ENCODE peak calls at places on chromosomes 4 and X, in ten cellular contexts. One of them, this sample, is unnamed.

GRCh38 chr4:2298548-2298991 is 36.7 kb upstream of the MXD4 start:
- DNase-seq in CD4-positive, CD25-positive, alpha-beta regulatory T cell: no peak
- DNase-seq in OCI-LY7: no peak
- DNase-seq in HCT116: no peak
- DNase-seq in upper lobe of right lung: no peak
- DNase-seq in colonic mucosa: no peak
- DNase-seq in ovary: no peak
- DNase-seq in right lobe of liver: no peak
- DNase-seq in brain microvascular endothelial cell: no peak
- DNase-seq in AG09309: no peak
- DNase-seq in this sample: no peak

GRCh38 chr4:108048997-108049396 is 59.3 kb downstream of the HADH start:
- DNase-seq in OCI-LY7: no peak
- DNase-seq in brain microvascular endothelial cell: no peak
- DNase-seq in upper lobe of right lung: no peak
- DNase-seq in AG09309: no peak
- DNase-seq in right lobe of liver: no peak
- DNase-seq in CD4-positive, CD25-positive, alpha-beta regulatory T cell: no peak
- DNase-seq in ovary: no peak
- DNase-seq in HCT116: no peak
- DNase-seq in colonic mucosa: no peak
- DNase-seq in this sample: no peak

GRCh38 chr4:168501407-168501806 is 4.6 kb downstream of the PALLD start:
- DNase-seq in right lobe of liver: no peak
- DNase-seq in OCI-LY7: no peak
- DNase-seq in colonic mucosa: peak; percentile 33
- DNase-seq in brain microvascular endothelial cell: no peak
- DNase-seq in CD4-positive, CD25-positive, alpha-beta regulatory T cell: no peak
- DNase-seq in upper lobe of right lung: no peak
- DNase-seq in ovary: no peak
- DNase-seq in AG09309: no peak
- DNase-seq in HCT116: no peak
- DNase-seq in this sample: no peak

GRCh38 chr4:79700356-79700755 is 292.3 kb upstream of the GK2 start:
- DNase-seq in AG09309: no peak
- DNase-seq in right lobe of liver: no peak
- DNase-seq in upper lobe of right lung: no peak
- DNase-seq in CD4-positive, CD25-positive, alpha-beta regulatory T cell: no peak
- DNase-seq in ovary: no peak
- DNase-seq in HCT116: no peak
- DNase-seq in colonic mucosa: no peak
- DNase-seq in OCI-LY7: no peak
- DNase-seq in brain microvascular endothelial cell: no peak
- DNase-seq in this sample: no peak

GRCh38 chr4:10164877-10165283 is 48.3 kb upstream of the WDR1 start:
- DNase-seq in OCI-LY7: no peak
- DNase-seq in colonic mucosa: peak; percentile 51
- DNase-seq in CD4-positive, CD25-positive, alpha-beta regulatory T cell: peak; percentile 19
- DNase-seq in HCT116: peak; percentile 44
- DNase-seq in brain microvascular endothelial cell: peak; percentile 24
- DNase-seq in right lobe of liver: peak; percentile 30
- DNase-seq in upper lobe of right lung: no peak
- DNase-seq in AG09309: no peak
- DNase-seq in ovary: no peak
- DNase-seq in this sample: peak; percentile 82

GRCh38 chrX:78168065-78168464 is 28.6 kb upstream of the TAF9B start:
- DNase-seq in ovary: no peak
- DNase-seq in AG09309: no peak
- DNase-seq in HCT116: no peak
- DNase-seq in upper lobe of right lung: no peak
- DNase-seq in brain microvascular endothelial cell: no peak
- DNase-seq in OCI-LY7: no peak
- DNase-seq in CD4-positive, CD25-positive, alpha-beta regulatory T cell: peak; percentile 43
- DNase-seq in colonic mucosa: no peak
- DNase-seq in right lobe of liver: no peak
- DNase-seq in this sample: peak; percentile 39

GRCh38 chr4:129839687-129840086 is 743.7 kb downstream of the C4orf33 start:
- DNase-seq in brain microvascular endothelial cell: peak; percentile 34
- DNase-seq in right lobe of liver: no peak
- DNase-seq in upper lobe of right lung: no peak
- DNase-seq in AG09309: no peak
- DNase-seq in HCT116: no peak
- DNase-seq in colonic mucosa: no peak
- DNase-seq in CD4-positive, CD25-positive, alpha-beta regulatory T cell: no peak
- DNase-seq in OCI-LY7: no peak
- DNase-seq in ovary: no peak
- DNase-seq in this sample: no peak

GRCh38 chr4:126411047-126411446 is 1096.3 kb downstream of the FAT4 start:
- DNase-seq in colonic mucosa: no peak
- DNase-seq in brain microvascular endothelial cell: no peak
- DNase-seq in right lobe of liver: no peak
- DNase-seq in upper lobe of right lung: no peak
- DNase-seq in OCI-LY7: no peak
- DNase-seq in ovary: no peak
- DNase-seq in HCT116: no peak
- DNase-seq in AG09309: no peak
- DNase-seq in CD4-positive, CD25-positive, alpha-beta regulatory T cell: no peak
- DNase-seq in this sample: no peak

GRCh38 chr4:137651128-137651527 is 118.8 kb upstream of the PCDH18 start:
- DNase-seq in AG09309: no peak
- DNase-seq in upper lobe of right lung: no peak
- DNase-seq in CD4-positive, CD25-positive, alpha-beta regulatory T cell: no peak
- DNase-seq in colonic mucosa: no peak
- DNase-seq in right lobe of liver: no peak
- DNase-seq in OCI-LY7: no peak
- DNase-seq in HCT116: no peak
- DNase-seq in ovary: no peak
- DNase-seq in brain microvascular endothelial cell: peak; percentile 74
- DNase-seq in this sample: peak; percentile 31

GRCh38 chrX:97490656-97491055 is 606.9 kb downstream of the RPA4 start:
- DNase-seq in brain microvascular endothelial cell: no peak
- DNase-seq in HCT116: no peak
- DNase-seq in right lobe of liver: no peak
- DNase-seq in AG09309: no peak
- DNase-seq in ovary: no peak
- DNase-seq in OCI-LY7: no peak
- DNase-seq in colonic mucosa: no peak
- DNase-seq in upper lobe of right lung: no peak
- DNase-seq in CD4-positive, CD25-positive, alpha-beta regulatory T cell: no peak
- DNase-seq in this sample: peak; percentile 1

GRCh38 chr4:172830295-172830764 is 338.3 kb upstream of the GALNT7 start:
- DNase-seq in HCT116: peak; percentile 13
- DNase-seq in upper lobe of right lung: no peak
- DNase-seq in OCI-LY7: peak; percentile 43
- DNase-seq in right lobe of liver: no peak
- DNase-seq in AG09309: no peak
- DNase-seq in brain microvascular endothelial cell: no peak
- DNase-seq in colonic mucosa: no peak
- DNase-seq in ovary: no peak
- DNase-seq in CD4-positive, CD25-positive, alpha-beta regulatory T cell: peak; percentile 10
- DNase-seq in this sample: peak; percentile 34

GRCh38 chr4:40193578-40193977 is 3.3 kb upstream of the RHOH start:
- DNase-seq in OCI-LY7: no peak
- DNase-seq in brain microvascular endothelial cell: no peak
- DNase-seq in right lobe of liver: no peak
- DNase-seq in colonic mucosa: no peak
- DNase-seq in AG09309: no peak
- DNase-seq in ovary: no peak
- DNase-seq in upper lobe of right lung: no peak
- DNase-seq in HCT116: no peak
- DNase-seq in CD4-positive, CD25-positive, alpha-beta regulatory T cell: no peak
- DNase-seq in this sample: no peak
- H3K4me3 ChIP-seq in OCI-LY7: peak overlapping the region; percentile 79
- H3K4me3 ChIP-seq in brain microvascular endothelial cell: no peak overlapping the region
- H3K4me3 ChIP-seq in right lobe of liver: no peak overlapping the region
- H3K4me3 ChIP-seq in colonic mucosa: no peak overlapping the region
- H3K4me3 ChIP-seq in AG09309: no peak overlapping the region
- H3K4me3 ChIP-seq in ovary: no peak overlapping the region
- H3K4me3 ChIP-seq in upper lobe of right lung: no peak overlapping the region
- H3K4me3 ChIP-seq in HCT116: no peak overlapping the region
- H3K4me3 ChIP-seq in CD4-positive, CD25-positive, alpha-beta regulatory T cell: peak overlapping the region; percentile 63
- H3K4me3 ChIP-seq in this sample: no peak overlapping the region

DNA sequence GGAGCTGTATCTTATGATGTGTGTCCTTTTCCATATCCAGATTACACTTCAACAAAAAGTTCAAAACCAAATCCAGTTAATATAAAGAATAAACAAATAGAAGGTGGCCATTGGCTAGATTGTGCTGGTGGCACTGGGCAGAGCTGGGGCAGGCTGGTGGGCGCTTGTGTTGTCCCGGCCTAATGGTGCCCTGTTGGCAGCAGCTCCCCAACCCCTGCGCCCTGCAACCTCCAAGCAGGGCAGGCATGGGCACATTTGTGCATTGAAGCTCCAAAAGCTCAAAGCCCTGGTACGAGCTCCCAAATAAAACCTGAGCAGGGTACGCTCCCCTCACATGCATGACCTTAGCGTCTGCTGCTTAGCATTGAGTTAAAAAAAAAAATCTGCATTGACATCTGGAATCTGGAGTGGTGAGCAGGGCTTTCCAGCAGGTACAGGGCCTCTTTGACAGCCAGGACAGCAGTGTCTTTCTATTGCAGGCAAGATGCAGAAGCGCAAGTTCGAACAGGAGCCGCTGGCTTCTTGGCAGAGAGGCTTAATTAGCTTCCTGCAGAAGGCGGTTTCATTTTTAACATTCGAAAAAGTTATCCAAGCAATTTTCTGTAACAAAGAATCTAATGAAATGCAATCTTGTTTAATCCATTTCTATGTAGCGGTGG is 25.9 kb upstream of the NYX start:
- DNase-seq in HCT116: no peak
- DNase-seq in ovary: no peak
- DNase-seq in colonic mucosa: no peak
- DNase-seq in CD4-positive, CD25-positive, alpha-beta regulatory T cell: no peak
- DNase-seq in AG09309: no peak
- DNase-seq in OCI-LY7: no peak
- DNase-seq in right lobe of liver: no peak
- DNase-seq in brain microvascular endothelial cell: no peak
- DNase-seq in upper lobe of right lung: no peak
- DNase-seq in this sample: no peak
- H3K4me3 ChIP-seq in HCT116: no peak overlapping the region
- H3K4me3 ChIP-seq in ovary: peak overlapping the region; percentile 9
- H3K4me3 ChIP-seq in colonic mucosa: no peak overlapping the region
- H3K4me3 ChIP-seq in CD4-positive, CD25-positive, alpha-beta regulatory T cell: no peak overlapping the region
- H3K4me3 ChIP-seq in AG09309: no peak overlapping the region
- H3K4me3 ChIP-seq in OCI-LY7: no peak overlapping the region
- H3K4me3 ChIP-seq in right lobe of liver: no peak overlapping the region
- H3K4me3 ChIP-seq in brain microvascular endothelial cell: no peak overlapping the region
- H3K4me3 ChIP-seq in upper lobe of right lung: peak overlapping the region; percentile 26
- H3K4me3 ChIP-seq in this sample: no peak overlapping the region

DNA sequence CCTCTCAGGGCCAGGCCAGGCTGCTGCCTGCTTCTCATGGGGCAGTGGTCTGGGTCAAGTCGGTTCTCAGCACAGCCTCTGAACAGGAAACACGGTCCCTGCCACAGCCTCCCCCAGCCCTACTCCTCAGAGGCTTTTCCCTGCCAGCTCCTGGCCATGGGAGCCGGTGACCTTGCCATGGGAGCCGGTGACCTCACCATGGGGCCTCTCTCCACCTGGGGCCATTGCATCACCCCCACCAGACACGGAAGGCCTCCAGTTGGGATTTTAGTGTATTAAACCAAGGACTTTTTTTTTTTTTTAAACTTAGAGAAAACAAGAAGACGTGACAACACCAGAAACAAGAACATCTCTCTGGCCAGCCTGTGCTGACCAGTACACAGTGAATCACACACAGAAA is 25.6 kb downstream of the ETDB start:
- DNase-seq in upper lobe of right lung: no peak
- DNase-seq in OCI-LY7: no peak
- DNase-seq in colonic mucosa: no peak
- DNase-seq in HCT116: no peak
- DNase-seq in right lobe of liver: no peak
- DNase-seq in AG09309: no peak
- DNase-seq in ovary: no peak
- DNase-seq in CD4-positive, CD25-positive, alpha-beta regulatory T cell: no peak
- DNase-seq in brain microvascular endothelial cell: no peak
- DNase-seq in this sample: no peak
- H3K4me3 ChIP-seq in upper lobe of right lung: no peak overlapping the region
- H3K4me3 ChIP-seq in OCI-LY7: no peak overlapping the region
- H3K4me3 ChIP-seq in colonic mucosa: no peak overlapping the region
- H3K4me3 ChIP-seq in HCT116: no peak overlapping the region
- H3K4me3 ChIP-seq in right lobe of liver: no peak overlapping the region
- H3K4me3 ChIP-seq in AG09309: no peak overlapping the region
- H3K4me3 ChIP-seq in ovary: no peak overlapping the region
- H3K4me3 ChIP-seq in CD4-positive, CD25-positive, alpha-beta regulatory T cell: no peak overlapping the region
- H3K4me3 ChIP-seq in brain microvascular endothelial cell: no peak overlapping the region
- H3K4me3 ChIP-seq in this sample: no peak overlapping the region

GRCh38 chr4:6686104-6686787 is 7.4 kb upstream of the S100P start:
- DNase-seq in upper lobe of right lung: no peak
- DNase-seq in colonic mucosa: no peak
- DNase-seq in HCT116: no peak
- DNase-seq in OCI-LY7: no peak
- DNase-seq in brain microvascular endothelial cell: no peak
- DNase-seq in right lobe of liver: no peak
- DNase-seq in AG09309: no peak
- DNase-seq in ovary: no peak
- DNase-seq in CD4-positive, CD25-positive, alpha-beta regulatory T cell: no peak
- DNase-seq in this sample: no peak

GRCh38 chr4:6692379-6692778 is 1.3 kb upstream of the S100P start:
- DNase-seq in brain microvascular endothelial cell: no peak
- DNase-seq in upper lobe of right lung: no peak
- DNase-seq in right lobe of liver: no peak
- DNase-seq in AG09309: no peak
- DNase-seq in ovary: no peak
- DNase-seq in colonic mucosa: no peak
- DNase-seq in CD4-positive, CD25-positive, alpha-beta regulatory T cell: no peak
- DNase-seq in HCT116: no peak
- DNase-seq in OCI-LY7: no peak
- DNase-seq in this sample: no peak

GRCh38 chr4:6687947-6688878 is 5.5 kb upstream of the S100P start:
- DNase-seq in right lobe of liver: no peak
- DNase-seq in CD4-positive, CD25-positive, alpha-beta regulatory T cell: no peak
- DNase-seq in OCI-LY7: no peak
- DNase-seq in brain microvascular endothelial cell: no peak
- DNase-seq in colonic mucosa: no peak
- DNase-seq in ovary: no peak
- DNase-seq in AG09309: no peak
- DNase-seq in upper lobe of right lung: no peak
- DNase-seq in HCT116: no peak
- DNase-seq in this sample: no peak

GRCh38 chr4:6689506-6689960 is 4.1 kb upstream of the S100P start:
- DNase-seq in colonic mucosa: peak; percentile 60
- DNase-seq in HCT116: no peak
- DNase-seq in OCI-LY7: no peak
- DNase-seq in CD4-positive, CD25-positive, alpha-beta regulatory T cell: no peak
- DNase-seq in upper lobe of right lung: no peak
- DNase-seq in right lobe of liver: peak; percentile 48
- DNase-seq in brain microvascular endothelial cell: no peak
- DNase-seq in AG09309: no peak
- DNase-seq in ovary: no peak
- DNase-seq in this sample: no peak

DNA sequence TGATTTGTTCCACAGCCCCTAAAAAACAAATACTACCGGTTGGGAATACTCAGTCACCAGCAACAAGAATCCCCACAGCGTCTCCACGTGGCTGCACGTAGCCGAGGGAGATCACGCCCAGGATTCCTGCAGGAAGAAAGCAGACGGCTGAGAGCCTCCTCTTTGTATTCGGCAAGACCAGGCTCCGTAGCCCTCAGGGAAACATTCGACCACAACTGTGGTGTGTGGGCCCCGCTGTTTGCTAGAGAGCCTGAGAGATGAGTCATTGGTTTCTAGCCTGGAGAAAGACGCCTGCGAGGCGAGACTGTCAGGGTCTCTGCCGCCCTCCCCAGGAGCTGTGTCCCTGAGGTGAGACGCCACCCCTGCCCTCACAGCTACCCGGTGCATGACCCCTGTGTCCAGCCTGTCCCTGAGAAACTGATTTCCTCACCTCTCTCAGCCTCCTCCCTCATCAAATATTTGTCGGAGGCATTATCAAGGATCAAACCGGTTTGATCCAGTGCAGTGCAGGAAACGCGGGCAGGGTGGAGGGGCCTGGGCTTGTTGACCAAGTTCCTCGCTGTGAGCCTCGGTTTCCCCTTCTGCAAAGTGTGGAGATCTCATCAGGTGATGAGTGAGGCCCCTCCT is 4.7 kb upstream of the S100P start:
- DNase-seq in right lobe of liver: peak; percentile 52
- DNase-seq in upper lobe of right lung: no peak
- DNase-seq in brain microvascular endothelial cell: peak; percentile 96
- DNase-seq in OCI-LY7: no peak
- DNase-seq in AG09309: peak; percentile 78
- DNase-seq in HCT116: peak; percentile 75
- DNase-seq in CD4-positive, CD25-positive, alpha-beta regulatory T cell: peak; percentile 79
- DNase-seq in ovary: peak; percentile 49
- DNase-seq in colonic mucosa: peak; percentile 78
- DNase-seq in this sample: peak; percentile 90
- H3K4me3 ChIP-seq in right lobe of liver: no peak overlapping the region
- H3K4me3 ChIP-seq in upper lobe of right lung: peak overlapping the region; percentile 23
- H3K4me3 ChIP-seq in brain microvascular endothelial cell: no peak overlapping the region
- H3K4me3 ChIP-seq in OCI-LY7: no peak overlapping the region
- H3K4me3 ChIP-seq in AG09309: no peak overlapping the region
- H3K4me3 ChIP-seq in HCT116: peak overlapping the region; percentile 34
- H3K4me3 ChIP-seq in CD4-positive, CD25-positive, alpha-beta regulatory T cell: peak overlapping the region; percentile 3
- H3K4me3 ChIP-seq in ovary: no peak overlapping the region
- H3K4me3 ChIP-seq in colonic mucosa: no peak overlapping the region
- H3K4me3 ChIP-seq in this sample: no peak overlapping the region

This sample was measured in fibroblast of pulmonary artery.